ENCODE peak calls at places on chromosome 18, in six cellular contexts. M, Q, G, T, H and V are unnamed samples.

GRCh38 chr18:79400591-79401381 is 5.1 kb downstream of the NFATC1 start:
- ATAC-seq in Q (peak), G (peak), T (no peak), H (no peak), M (peak), V (no peak)

GRCh38 chr18:32208012-32208411 is 18.2 kb downstream of the MEP1B start:
- ATAC-seq in M (no peak), T (no peak), Q (no peak), G (no peak), H (no peak), V (no peak)

GRCh38 chr18:22455425-22456150 is 37.9 kb upstream of the CTAGE1 start:
- ATAC-seq in M (no peak), T (no peak), H (no peak), G (no peak), Q (no peak), V (no peak)

GRCh38 chr18:46262856-46263255 is 158.7 kb downstream of the HAUS1 start:
- ATAC-seq in Q (no peak), H (no peak), G (no peak), M (no peak), T (no peak), V (no peak)

GRCh38 chr18:28541276-28541930 is 364.5 kb upstream of the CDH2 start:
- ATAC-seq in H (no peak), M (no peak), T (no peak), G (no peak), Q (no peak), V (no peak)

GRCh38 chr18:2997846-2998599 is 14.9 kb downstream of the LPIN2 start:
- ATAC-seq in H (no peak), T (no peak), Q (no peak), M (no peak), G (no peak), V (no peak)

GRCh38 chr18:12231040-12231882 is 22.9 kb upstream of the CIDEA start:
- ATAC-seq in H (no peak), M (no peak), Q (no peak), T (no peak), G (peak), V (peak)

GRCh38 chr18:7568426-7568825 is 1.3 kb downstream of the PTPRM start:
- ATAC-seq in M (no peak), G (peak), H (peak), Q (no peak), T (peak), V (peak)

GRCh38 chr18:76955529-76956170 is 133.3 kb downstream of the ZNF236 start:
- ATAC-seq in T (no peak), H (no peak), Q (no peak), M (no peak), G (no peak), V (no peak)

GRCh38 chr18:47594063-47594462 is 336.4 kb downstream of the SMAD2 start:
- ATAC-seq in T (no peak), H (no peak), Q (no peak), M (no peak), G (no peak), V (no peak)

GRCh38 chr18:62637807-62638687 is 77.3 kb upstream of the PHLPP1 start:
- ATAC-seq in M (peak), T (no peak), H (no peak), Q (no peak), G (peak), V (peak)

GRCh38 chr18:46302866-46303485 is 198.8 kb downstream of the HAUS1 start:
- ATAC-seq in H (no peak), G (peak), M (no peak), T (no peak), Q (no peak), V (no peak)

GRCh38 chr18:6929370-6930102 is 188.1 kb downstream of the LAMA1 start:
- ATAC-seq in Q (no peak), M (no peak), T (no peak), G (no peak), H (no peak), V (peak)

GRCh38 chr18:24220318-24220688 is 81.4 kb downstream of the CABYR start:
- ATAC-seq in M (no peak), Q (no peak), G (no peak), H (no peak), T (no peak), V (no peak)